ENCODE peak calls at places on chromosomes 2 and 18, in seven cellular contexts. One of them, this sample, is unnamed.

GRCh38 chr2:216344206-216344957 is 27.9 kb downstream of the MARCHF4 start:
- DNase-seq in prostate gland: no peak
- DNase-seq in upper lobe of left lung: no peak
- DNase-seq in sigmoid colon: no peak
- DNase-seq in spleen: no peak
- DNase-seq in HepG2: no peak
- DNase-seq in SK-N-SH: no peak
- DNase-seq in this sample: no peak

GRCh38 chr2:74581463-74581862 is 26.9 kb downstream of the DOK1 start:
- DNase-seq in prostate gland: no peak
- DNase-seq in upper lobe of left lung: no peak
- DNase-seq in sigmoid colon: no peak
- DNase-seq in spleen: no peak
- DNase-seq in HepG2: no peak
- DNase-seq in SK-N-SH: no peak
- DNase-seq in this sample: no peak

GRCh38 chr2:3532941-3533340 is 13.6 kb upstream of the ADI1 start:
- DNase-seq in prostate gland: peak
- DNase-seq in upper lobe of left lung: no peak
- DNase-seq in sigmoid colon: peak
- DNase-seq in spleen: no peak
- DNase-seq in HepG2: no peak
- DNase-seq in SK-N-SH: no peak
- DNase-seq in this sample: no peak

GRCh38 chr2:226403360-226403759 is 396.3 kb downstream of the IRS1 start:
- DNase-seq in prostate gland: no peak
- DNase-seq in upper lobe of left lung: no peak
- DNase-seq in sigmoid colon: no peak
- DNase-seq in spleen: no peak
- DNase-seq in HepG2: peak
- DNase-seq in SK-N-SH: no peak
- DNase-seq in this sample: no peak

GRCh38 chr18:10558967-10559298 is 33.1 kb downstream of the NAPG start:
- DNase-seq in prostate gland: no peak
- DNase-seq in upper lobe of left lung: no peak
- DNase-seq in sigmoid colon: no peak
- DNase-seq in spleen: no peak
- DNase-seq in HepG2: no peak
- DNase-seq in SK-N-SH: no peak
- DNase-seq in this sample: no peak

GRCh38 chr18:77529492-77529891 is 279.8 kb downstream of the GALR1 start:
- DNase-seq in prostate gland: no peak
- DNase-seq in upper lobe of left lung: no peak
- DNase-seq in sigmoid colon: no peak
- DNase-seq in spleen: no peak
- DNase-seq in HepG2: no peak
- DNase-seq in SK-N-SH: no peak
- DNase-seq in this sample: no peak

GRCh38 chr2:239671471-239671870 is 270.7 kb upstream of the HDAC4 start:
- DNase-seq in prostate gland: no peak
- DNase-seq in upper lobe of left lung: no peak
- DNase-seq in sigmoid colon: no peak
- DNase-seq in spleen: no peak
- DNase-seq in HepG2: no peak
- DNase-seq in SK-N-SH: no peak
- DNase-seq in this sample: peak

GRCh38 chr2:70995227-70995729 is 605 bp upstream of the TEX261 start:
- DNase-seq in prostate gland: peak
- DNase-seq in upper lobe of left lung: peak
- DNase-seq in sigmoid colon: peak
- DNase-seq in spleen: peak
- DNase-seq in HepG2: peak
- DNase-seq in SK-N-SH: peak
- DNase-seq in this sample: peak

GRCh38 chr2:30336978-30337841 is 105.9 kb downstream of the LBH start:
- DNase-seq in prostate gland: no peak
- DNase-seq in upper lobe of left lung: no peak
- DNase-seq in sigmoid colon: no peak
- DNase-seq in spleen: peak
- DNase-seq in HepG2: no peak
- DNase-seq in SK-N-SH: no peak
- DNase-seq in this sample: no peak

GRCh38 chr2:95356821-95357700 is 45.4 kb upstream of the FAHD2A start:
- DNase-seq in prostate gland: no peak
- DNase-seq in upper lobe of left lung: peak
- DNase-seq in sigmoid colon: peak
- DNase-seq in spleen: no peak
- DNase-seq in HepG2: no peak
- DNase-seq in SK-N-SH: no peak
- DNase-seq in this sample: peak

GRCh38 chr2:85554980-85555612 is 6.2 kb downstream of the GGCX start:
- DNase-seq in prostate gland: no peak
- DNase-seq in upper lobe of left lung: no peak
- DNase-seq in sigmoid colon: no peak
- DNase-seq in spleen: no peak
- DNase-seq in HepG2: no peak
- DNase-seq in SK-N-SH: no peak
- DNase-seq in this sample: no peak

DNA sequence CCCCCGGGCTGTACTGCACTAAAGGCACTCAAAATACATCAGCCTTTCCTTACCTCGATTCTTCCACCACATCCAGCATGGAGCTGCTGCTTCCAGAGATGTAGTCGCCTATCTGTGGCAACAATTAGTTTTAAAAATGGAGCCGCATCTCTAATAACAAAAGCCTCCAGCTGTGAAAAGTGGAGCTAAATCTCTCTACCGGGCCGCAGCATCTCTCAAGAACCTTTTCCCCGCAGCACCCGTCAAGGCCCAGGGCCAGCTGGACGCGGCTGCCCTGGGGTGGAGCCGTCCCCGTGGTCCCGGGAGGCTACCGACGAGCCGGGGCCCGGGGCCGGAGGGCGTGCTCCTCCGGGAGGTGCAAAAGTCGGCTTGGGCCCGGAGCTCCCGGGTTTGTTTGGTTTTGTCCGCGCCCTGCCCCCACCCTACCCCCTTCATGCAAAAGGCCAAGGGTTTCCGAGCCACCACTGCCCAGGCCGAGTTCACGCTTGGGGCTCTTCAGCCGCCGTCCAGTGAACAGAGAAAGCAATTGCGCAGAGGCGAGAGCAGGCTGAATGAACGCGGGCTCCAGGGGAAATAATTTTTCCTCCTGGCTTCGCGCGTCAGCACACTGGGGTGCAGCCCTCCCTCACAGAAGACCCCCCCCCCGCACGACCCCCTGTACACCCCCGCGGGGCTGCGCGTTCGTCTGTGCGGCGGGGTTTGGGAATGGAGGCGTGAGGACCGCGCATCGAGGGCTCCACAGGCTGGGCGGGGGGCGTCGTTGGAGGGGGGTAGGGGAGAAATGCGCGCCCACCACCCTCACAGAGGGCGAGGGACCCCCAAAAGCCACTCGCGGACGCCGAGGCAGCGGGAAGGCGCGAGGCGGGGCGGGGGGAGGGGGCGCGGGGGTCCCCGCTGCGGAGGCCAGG is 554 bp upstream of the GREB1L start:
- DNase-seq in prostate gland: no peak
- DNase-seq in upper lobe of left lung: no peak
- DNase-seq in sigmoid colon: no peak
- DNase-seq in spleen: no peak
- DNase-seq in HepG2: no peak
- DNase-seq in SK-N-SH: peak
- DNase-seq in this sample: no peak
- TF ChIP-seq POLR2AphosphoS5 in prostate gland: no peak
- TF ChIP-seq POLR2AphosphoS5 in upper lobe of left lung: no peak
- TF ChIP-seq POLR2AphosphoS5 in sigmoid colon: no peak
- TF ChIP-seq POLR2AphosphoS5 in spleen: no peak
- TF ChIP-seq POLR2AphosphoS5 in HepG2: no peak
- TF ChIP-seq POLR2AphosphoS5 in SK-N-SH: no peak
- TF ChIP-seq POLR2AphosphoS5 in this sample: no peak

GRCh38 chr2:232681527-232681926 is 15.6 kb upstream of the GIGYF2 start:
- DNase-seq in prostate gland: no peak
- DNase-seq in upper lobe of left lung: no peak
- DNase-seq in sigmoid colon: no peak
- DNase-seq in spleen: peak
- DNase-seq in HepG2: no peak
- DNase-seq in SK-N-SH: no peak
- DNase-seq in this sample: no peak

GRCh38 chr2:232680006-232680405 is 17.1 kb upstream of the GIGYF2 start:
- DNase-seq in prostate gland: no peak
- DNase-seq in upper lobe of left lung: no peak
- DNase-seq in sigmoid colon: no peak
- DNase-seq in spleen: peak
- DNase-seq in HepG2: no peak
- DNase-seq in SK-N-SH: no peak
- DNase-seq in this sample: no peak

GRCh38 chr2:232688201-232688600 is 8.9 kb upstream of the GIGYF2 start:
- DNase-seq in prostate gland: no peak
- DNase-seq in upper lobe of left lung: no peak
- DNase-seq in sigmoid colon: no peak
- DNase-seq in spleen: peak
- DNase-seq in HepG2: no peak
- DNase-seq in SK-N-SH: no peak
- DNase-seq in this sample: peak

GRCh38 chr2:232687382-232688160 is 9.6 kb upstream of the GIGYF2 start:
- DNase-seq in prostate gland: no peak
- DNase-seq in upper lobe of left lung: no peak
- DNase-seq in sigmoid colon: no peak
- DNase-seq in spleen: peak
- DNase-seq in HepG2: no peak
- DNase-seq in SK-N-SH: no peak
- DNase-seq in this sample: peak

GRCh38 chr2:232683368-232683767 is 13.8 kb upstream of the GIGYF2 start:
- DNase-seq in prostate gland: no peak
- DNase-seq in upper lobe of left lung: no peak
- DNase-seq in sigmoid colon: no peak
- DNase-seq in spleen: no peak
- DNase-seq in HepG2: no peak
- DNase-seq in SK-N-SH: no peak
- DNase-seq in this sample: no peak
- TF ChIP-seq CTCF in prostate gland: no peak
- TF ChIP-seq CTCF in upper lobe of left lung: no peak
- TF ChIP-seq CTCF in sigmoid colon: no peak
- TF ChIP-seq CTCF in spleen: no peak
- TF ChIP-seq CTCF in HepG2: no peak
- TF ChIP-seq CTCF in SK-N-SH: no peak
- TF ChIP-seq CTCF in this sample: no peak

DNA sequence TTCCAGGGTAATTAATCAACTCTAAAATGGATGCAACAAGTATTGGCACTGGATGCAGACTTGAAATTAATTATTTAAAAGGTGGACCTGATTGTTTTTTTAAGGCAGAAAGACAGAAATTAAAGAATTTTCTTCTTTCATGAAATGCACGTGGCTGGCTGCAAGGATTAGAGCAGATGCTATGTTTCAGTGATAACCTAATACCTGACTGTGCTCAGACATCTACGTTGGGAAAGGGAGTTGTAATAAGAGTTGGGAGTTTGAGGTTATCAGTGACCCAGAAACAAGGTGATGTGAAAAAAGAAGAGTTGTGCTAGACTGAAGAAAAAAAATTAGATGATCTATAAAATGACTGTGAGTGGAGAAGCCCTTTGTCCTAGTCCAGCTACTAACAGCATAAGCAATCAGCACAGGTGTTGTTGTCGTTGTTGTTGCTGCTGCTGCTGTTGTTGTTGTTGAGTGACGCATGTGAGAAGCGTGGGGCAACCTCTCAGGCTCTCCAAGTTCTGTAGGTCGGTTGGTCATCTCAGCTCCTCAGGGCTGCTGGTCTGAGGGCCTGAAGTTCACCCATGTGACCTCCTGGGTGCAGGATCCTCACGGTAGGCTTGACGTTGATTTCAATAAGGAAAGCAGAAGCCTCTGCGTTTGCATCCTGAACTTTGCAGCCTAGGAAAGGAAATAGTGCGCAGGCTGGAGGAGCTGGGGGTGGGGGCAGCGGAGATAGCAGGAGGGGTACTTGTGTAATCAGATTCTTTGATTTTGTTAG is 7.6 kb downstream of the POU3F3 start:
- DNase-seq in prostate gland: no peak
- DNase-seq in upper lobe of left lung: no peak
- DNase-seq in sigmoid colon: no peak
- DNase-seq in spleen: no peak
- DNase-seq in HepG2: no peak
- DNase-seq in SK-N-SH: no peak
- DNase-seq in this sample: no peak
- TF ChIP-seq POLR2AphosphoS5 in prostate gland: no peak
- TF ChIP-seq POLR2AphosphoS5 in upper lobe of left lung: no peak
- TF ChIP-seq POLR2AphosphoS5 in sigmoid colon: no peak
- TF ChIP-seq POLR2AphosphoS5 in spleen: no peak
- TF ChIP-seq POLR2AphosphoS5 in HepG2: no peak
- TF ChIP-seq POLR2AphosphoS5 in SK-N-SH: no peak
- TF ChIP-seq POLR2AphosphoS5 in this sample: no peak

DNA sequence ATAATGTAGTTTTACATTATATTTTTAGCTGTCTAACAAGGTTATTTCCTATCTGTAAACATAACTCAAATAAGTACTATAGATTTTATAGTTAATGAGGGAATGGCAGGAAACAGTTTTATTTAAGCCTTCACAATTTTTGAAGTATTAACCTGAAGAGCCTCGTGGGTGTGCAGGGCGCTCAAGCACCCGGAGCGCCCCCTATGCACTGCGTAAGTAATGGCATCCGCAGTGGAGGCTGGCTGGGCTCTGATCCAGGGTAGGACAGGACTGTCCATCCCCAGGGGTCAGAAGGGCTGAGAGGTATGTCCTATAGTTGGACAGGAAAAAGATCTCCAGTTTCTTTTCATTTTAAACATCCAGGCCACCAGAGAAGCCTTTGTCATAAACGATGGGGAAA is 8.2 kb upstream of the GBX2 start:
- DNase-seq in prostate gland: no peak
- DNase-seq in upper lobe of left lung: no peak
- DNase-seq in sigmoid colon: peak
- DNase-seq in spleen: no peak
- DNase-seq in HepG2: peak
- DNase-seq in SK-N-SH: peak
- DNase-seq in this sample: no peak
- TF ChIP-seq CTCF in prostate gland: no peak
- TF ChIP-seq CTCF in upper lobe of left lung: no peak
- TF ChIP-seq CTCF in sigmoid colon: no peak
- TF ChIP-seq CTCF in spleen: no peak
- TF ChIP-seq CTCF in HepG2: peak
- TF ChIP-seq CTCF in SK-N-SH: peak
- TF ChIP-seq CTCF in this sample: no peak

GRCh38 chr2:230774348-230774951 is 61.8 kb downstream of the CAB39 start:
- DNase-seq in prostate gland: no peak
- DNase-seq in upper lobe of left lung: no peak
- DNase-seq in sigmoid colon: no peak
- DNase-seq in spleen: no peak
- DNase-seq in HepG2: no peak
- DNase-seq in SK-N-SH: no peak
- DNase-seq in this sample: no peak
- TF ChIP-seq POLR2AphosphoS5 in prostate gland: no peak
- TF ChIP-seq POLR2AphosphoS5 in upper lobe of left lung: no peak
- TF ChIP-seq POLR2AphosphoS5 in sigmoid colon: no peak
- TF ChIP-seq POLR2AphosphoS5 in spleen: no peak
- TF ChIP-seq POLR2AphosphoS5 in HepG2: no peak
- TF ChIP-seq POLR2AphosphoS5 in SK-N-SH: no peak
- TF ChIP-seq POLR2AphosphoS5 in this sample: no peak

GRCh38 chr2:64934530-64934929 is 54.7 kb upstream of the SLC1A4 start:
- DNase-seq in prostate gland: no peak
- DNase-seq in upper lobe of left lung: no peak
- DNase-seq in sigmoid colon: peak
- DNase-seq in spleen: no peak
- DNase-seq in HepG2: no peak
- DNase-seq in SK-N-SH: no peak
- DNase-seq in this sample: no peak
- TF ChIP-seq CTCF in prostate gland: no peak
- TF ChIP-seq CTCF in upper lobe of left lung: no peak
- TF ChIP-seq CTCF in sigmoid colon: no peak
- TF ChIP-seq CTCF in spleen: no peak
- TF ChIP-seq CTCF in HepG2: no peak
- TF ChIP-seq CTCF in SK-N-SH: no peak
- TF ChIP-seq CTCF in this sample: no peak